ENCODE peak calls at places on chromosomes 3 and 15, in seven cellular contexts. P, I, T, R, A, Y and N are unnamed samples.

GRCh38 chr3:165892565-165892964 is 55.3 kb upstream of the BCHE start:
- DNase-seq in P (no peak), I (no peak), T (peak), R (no peak), A (no peak), Y (no peak), N (no peak)

GRCh38 chr3:192514081-192514753 is 213.1 kb downstream of the FGF12 start:
- DNase-seq in P (no peak), I (no peak), T (peak), R (no peak), A (no peak), Y (peak), N (peak)

GRCh38 chr3:196360586-196360985 is 22.4 kb upstream of the TM4SF19 start:
- DNase-seq in P (no peak), I (no peak), T (no peak), R (no peak), A (no peak), Y (no peak), N (no peak)

GRCh38 chr3:65861718-65862117 is 177.0 kb downstream of the MAGI1 start:
- DNase-seq in P (no peak), I (no peak), T (no peak), R (no peak), A (no peak), Y (no peak), N (no peak)

GRCh38 chr3:122973893-122974615 is 53.5 kb downstream of the SEMA5B start:
- DNase-seq in P (no peak), I (no peak), T (no peak), R (no peak), A (no peak), Y (no peak), N (no peak)

GRCh38 chr3:107644631-107645030 is 121.9 kb downstream of the BBX start:
- DNase-seq in P (no peak), I (no peak), T (no peak), R (no peak), A (no peak), Y (no peak), N (no peak)

GRCh38 chr3:101722394-101723173 is 1.8 kb upstream of the CEP97 start:
- DNase-seq in P (no peak), I (no peak), T (no peak), R (no peak), A (peak), Y (no peak), N (no peak)

GRCh38 chr3:186093271-186093900 is 15.5 kb downstream of the ETV5 start:
- DNase-seq in P (no peak), I (no peak), T (peak), R (no peak), A (no peak), Y (no peak), N (no peak)

GRCh38 chr3:151918253-151919029 is 45.0 kb downstream of the SUCNR1 start:
- DNase-seq in P (no peak), I (peak), T (peak), R (no peak), A (no peak), Y (no peak), N (no peak)

GRCh38 chr3:12679468-12679867 is 15.6 kb upstream of the RAF1 start:
- DNase-seq in P (peak), I (no peak), T (no peak), R (no peak), A (no peak), Y (no peak), N (no peak)

GRCh38 chr15:63165166-63165859 is 8.0 kb upstream of the RPS27L start:
- DNase-seq in P (no peak), I (no peak), T (no peak), R (no peak), A (no peak), Y (no peak), N (no peak)

GRCh38 chr3:69962053-69962452 is 37.5 kb upstream of the SAMMSON start:
- DNase-seq in P (no peak), I (no peak), T (no peak), R (no peak), A (no peak), Y (no peak), N (no peak)

GRCh38 chr3:192772495-192772894 is 45.2 kb upstream of the FGF12 start:
- DNase-seq in P (no peak), I (peak), T (peak), R (no peak), A (no peak), Y (no peak), N (no peak)

GRCh38 chr15:34160735-34161134 is 49.2 kb downstream of the KATNBL1 start:
- DNase-seq in P (no peak), I (no peak), T (peak), R (no peak), A (no peak), Y (no peak), N (no peak)

DNA sequence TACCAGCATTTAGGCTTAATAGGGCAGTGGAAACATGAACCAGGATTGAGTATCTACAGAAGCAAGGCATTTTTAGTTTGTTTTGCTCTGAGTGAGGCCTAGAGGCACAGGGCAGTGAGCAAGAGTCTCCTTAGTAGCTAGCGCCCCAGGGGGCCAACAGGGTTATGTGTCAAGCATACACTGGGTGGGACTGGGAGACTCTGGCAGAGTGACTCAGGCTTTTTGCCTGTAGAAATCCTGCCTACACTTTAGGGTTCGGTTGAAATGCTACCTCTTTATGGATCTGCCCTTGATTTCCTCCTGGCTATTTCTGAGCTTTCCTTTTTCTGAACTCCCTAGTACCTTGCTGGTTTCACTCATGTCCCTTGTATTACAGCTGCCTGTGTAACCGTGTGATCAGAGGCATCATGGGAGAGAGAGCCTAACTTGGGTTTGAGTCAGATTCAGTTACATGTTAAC is 72.2 kb downstream of the TOP2B start:
- DNase-seq in P (peak), I (peak), T (peak), R (no peak), A (peak), Y (no peak), N (no peak)
- TF ChIP-seq CTCF in P (peak), I (peak), T (no peak), R (no peak), A (no peak), Y (peak), N (no peak)

GRCh38 chr3:53078656-53079055 is 32.8 kb upstream of the SFMBT1 start:
- DNase-seq in P (no peak), I (no peak), T (no peak), R (no peak), A (no peak), Y (no peak), N (no peak)
- TF ChIP-seq CTCF in P (no peak), I (no peak), T (no peak), R (no peak), A (no peak), Y (no peak), N (no peak)

DNA sequence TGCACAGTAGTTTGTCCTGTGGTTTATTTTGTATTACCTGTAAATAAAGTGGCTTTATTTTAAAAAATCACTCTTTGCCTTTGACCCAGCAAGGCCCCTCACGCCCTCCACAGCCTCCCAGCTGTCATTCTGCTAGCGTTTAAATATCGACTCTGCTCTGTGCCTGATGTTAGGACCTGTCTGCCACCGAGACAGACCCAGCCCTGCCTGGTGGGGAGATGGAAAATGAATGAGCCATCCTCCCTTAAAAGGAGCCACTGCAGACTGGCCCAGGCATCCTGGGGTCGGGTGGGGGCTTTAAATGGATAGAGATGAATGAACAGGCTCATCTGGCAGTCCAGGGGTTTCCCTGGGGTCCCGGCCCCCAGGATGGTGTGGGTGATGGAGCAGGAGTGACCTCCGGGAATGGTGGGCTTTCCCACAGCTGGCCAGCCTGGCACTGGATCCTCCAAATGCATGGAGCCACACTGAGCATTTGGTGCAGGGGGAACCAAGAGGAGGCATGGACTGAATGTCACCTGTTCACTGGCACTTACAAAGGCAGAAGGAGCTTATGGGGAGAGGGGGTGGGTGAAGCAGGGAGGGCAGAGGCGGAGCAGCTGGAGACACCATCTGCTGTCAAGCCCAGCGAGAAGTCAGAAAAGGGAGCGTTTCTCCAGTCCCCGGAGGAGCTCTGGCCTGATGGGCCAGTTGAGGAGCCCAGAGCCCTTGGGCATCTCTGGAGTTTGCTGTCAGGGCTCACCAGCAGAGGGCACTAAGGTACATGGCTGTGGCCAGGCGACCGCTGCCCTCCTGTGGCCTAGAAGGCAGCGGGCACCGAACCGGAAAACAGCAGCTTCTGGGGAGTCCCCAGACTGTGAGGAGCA is 11.9 kb downstream of the GRM2 start:
- DNase-seq in P (peak), I (peak), T (peak), R (peak), A (peak), Y (peak), N (peak)
- TF ChIP-seq CTCF in P (peak), I (peak), T (peak), R (peak), A (no peak), Y (peak), N (peak)

DNA sequence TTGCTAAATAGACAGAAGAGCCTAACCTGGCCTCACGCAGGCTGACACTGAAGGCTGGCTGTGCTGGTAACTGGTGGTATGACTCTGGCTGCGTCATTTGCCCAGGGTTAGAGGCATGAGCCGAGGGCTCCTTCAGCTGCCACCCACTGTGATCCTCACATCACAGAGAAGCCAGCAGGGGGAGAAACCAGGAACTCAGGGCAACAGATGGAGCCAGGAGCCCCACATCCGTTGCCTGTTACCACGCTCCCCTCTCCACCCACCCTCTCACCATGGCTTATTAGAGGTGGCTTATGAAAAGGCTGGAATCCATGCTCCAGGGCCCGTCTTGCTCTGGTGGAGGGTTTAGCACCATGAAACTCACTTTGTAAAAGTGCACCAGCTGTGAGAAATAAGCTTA is 60.7 kb downstream of the ASB7 start:
- DNase-seq in P (no peak), I (peak), T (peak), R (no peak), A (no peak), Y (no peak), N (no peak)
- TF ChIP-seq CTCF in P (no peak), I (peak), T (peak), R (no peak), A (no peak), Y (peak), N (peak)

DNA sequence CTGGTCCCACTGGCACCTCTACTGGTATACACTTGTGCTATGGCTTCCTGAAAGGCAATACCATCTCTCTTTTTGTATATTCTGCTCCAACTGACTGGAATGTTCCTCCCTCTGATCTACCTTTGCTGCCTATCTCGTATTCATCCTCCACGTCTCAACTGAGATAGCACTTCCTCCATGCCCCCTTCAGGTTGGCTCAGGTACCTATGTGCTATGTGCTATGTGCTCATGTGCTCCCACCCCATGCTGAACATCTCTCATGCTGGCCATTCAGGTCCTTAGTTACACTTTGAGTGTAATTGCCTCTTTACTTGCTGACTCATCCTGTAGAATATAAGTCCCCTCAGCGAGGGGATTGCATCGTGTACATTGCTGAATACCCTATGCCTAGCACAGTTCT is 156.9 kb downstream of the SOX2 start:
- DNase-seq in P (no peak), I (peak), T (no peak), R (no peak), A (no peak), Y (no peak), N (no peak)
- TF ChIP-seq CTCF in P (no peak), I (peak), T (peak), R (no peak), A (no peak), Y (no peak), N (no peak)

GRCh38 chr3:55896155-55896554 is 409.0 kb upstream of the WNT5A start:
- DNase-seq in P (no peak), I (no peak), T (no peak), R (no peak), A (no peak), Y (no peak), N (no peak)

GRCh38 chr3:55897573-55898224 is 410.6 kb upstream of the WNT5A start:
- DNase-seq in P (no peak), I (no peak), T (peak), R (no peak), A (no peak), Y (no peak), N (no peak)

GRCh38 chr3:55903680-55904079 is 416.6 kb upstream of the WNT5A start:
- DNase-seq in P (no peak), I (no peak), T (no peak), R (no peak), A (no peak), Y (no peak), N (no peak)

GRCh38 chr3:55904716-55905115 is 417.6 kb upstream of the WNT5A start:
- DNase-seq in P (no peak), I (no peak), T (no peak), R (no peak), A (no peak), Y (no peak), N (no peak)

DNA sequence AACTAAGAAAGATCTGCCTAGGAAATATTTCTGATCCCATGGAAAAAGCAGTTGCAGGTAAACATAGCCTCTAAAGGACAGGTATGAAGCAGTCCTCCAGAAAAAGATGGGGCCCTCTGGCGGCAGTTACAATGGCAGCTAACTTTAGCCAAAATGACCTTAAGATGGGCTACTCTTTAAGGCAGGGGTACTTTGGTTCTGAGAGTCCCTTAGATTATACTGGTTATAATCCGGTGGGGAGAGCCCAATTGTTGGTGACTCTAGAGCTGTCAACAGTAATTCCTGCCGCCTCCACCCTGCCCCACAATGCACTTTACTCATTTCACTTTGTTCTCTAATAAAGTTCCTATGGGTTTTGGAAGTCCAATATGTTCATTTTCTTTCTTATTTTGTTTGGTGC is 412.8 kb upstream of the WNT5A start:
- DNase-seq in P (no peak), I (no peak), T (peak), R (no peak), A (no peak), Y (no peak), N (no peak)
- TF ChIP-seq CTCF in P (no peak), I (peak), T (peak), R (no peak), A (no peak), Y (peak), N (peak)

GRCh38 chr3:45078910-45079522 is 52.9 kb downstream of the CLEC3B start:
- DNase-seq in P (no peak), I (peak), T (peak), R (peak), A (no peak), Y (no peak), N (no peak)
- TF ChIP-seq CTCF in P (no peak), I (peak), T (peak), R (peak), A (no peak), Y (peak), N (peak)

GRCh38 chr15:74841761-74842385 is 1.1 kb downstream of the ULK3 start:
- DNase-seq in P (no peak), I (no peak), T (no peak), R (peak), A (peak), Y (no peak), N (no peak)

GRCh38 chr15:74842581-74843444 is at the start of gene ULK3:
- DNase-seq in P (peak), I (peak), T (peak), R (peak), A (peak), Y (peak), N (peak)

GRCh38 chr15:74843891-74844299 is 939 bp upstream of the ULK3 start:
- DNase-seq in P (no peak), I (no peak), T (no peak), R (no peak), A (peak), Y (no peak), N (no peak)

GRCh38 chr15:74844319-74845207 is 1.6 kb upstream of the ULK3 start:
- DNase-seq in P (no peak), I (no peak), T (no peak), R (no peak), A (peak), Y (no peak), N (no peak)

GRCh38 chr15:74843445-74843828 is 481 bp upstream of the ULK3 start:
- DNase-seq in P (no peak), I (no peak), T (no peak), R (no peak), A (no peak), Y (no peak), N (no peak)
- TF ChIP-seq CTCF in P (no peak), I (no peak), T (peak), R (no peak), A (no peak), Y (no peak), N (no peak)

GRCh38 chr3:42271786-42272185 is 5.8 kb upstream of the CCK start:
- DNase-seq in P (no peak), I (no peak), T (no peak), R (no peak), A (no peak), Y (no peak), N (no peak)

GRCh38 chr3:42269647-42270046 is 3.7 kb upstream of the CCK start:
- DNase-seq in P (no peak), I (no peak), T (no peak), R (no peak), A (no peak), Y (no peak), N (no peak)

GRCh38 chr3:42273351-42273750 is 7.4 kb upstream of the CCK start:
- DNase-seq in P (no peak), I (no peak), T (no peak), R (no peak), A (no peak), Y (no peak), N (no peak)

GRCh38 chr3:42267878-42268277 is 1.9 kb upstream of the CCK start:
- DNase-seq in P (no peak), I (no peak), T (no peak), R (no peak), A (no peak), Y (no peak), N (no peak)

GRCh38 chr3:42270561-42270960 is 4.6 kb upstream of the CCK start:
- DNase-seq in P (no peak), I (no peak), T (no peak), R (no peak), A (no peak), Y (no peak), N (no peak)
- TF ChIP-seq CTCF in P (no peak), I (no peak), T (no peak), R (no peak), A (no peak), Y (no peak), N (no peak)

GRCh38 chr15:38562278-38562677 is 2.3 kb downstream of the RASGRP1 start:
- DNase-seq in P (no peak), I (no peak), T (peak), R (no peak), A (no peak), Y (no peak), N (no peak)
- TF ChIP-seq CTCF in P (no peak), I (no peak), T (no peak), R (no peak), A (no peak), Y (no peak), N (no peak)